ENCODE peak calls at places on chromosomes 13 and 19, in nine cellular contexts. S is choroid plexus epithelial cell, L is CD14-positive monocyte, P is AG04450, M is fibroblast of villous mesenchyme, B is nephron progenitor cell, V is left ventricle myocardium inferior, W is astrocyte of the cerebellum, R is AG09319. C is an unnamed sample.
A peak's percentile ranks its signal among the peaks of the same experiment; 100 is the strongest.

GRCh38 chr13:40228981-40229380 is 437.5 kb downstream of the FOXO1 start:
- DNase-seq in S (no peak), L (no peak), P (no peak), M (peak; percentile 71), B (no peak), V (no peak), W (no peak), R (no peak), C (no peak)

GRCh38 chr13:98478134-98479129 is 98.5 kb downstream of the STK24 start:
- DNase-seq in S (peak; percentile 30), L (no peak), P (no peak), M (peak; percentile 45), B (peak; percentile 39), V (no peak), W (peak; percentile 63), R (no peak), C (no peak)

GRCh38 chr19:30481823-30482222 is 109.6 kb downstream of the ZNF536 start:
- DNase-seq in S (no peak), L (no peak), P (no peak), M (no peak), B (no peak), V (no peak), W (no peak), R (no peak), C (no peak)

GRCh38 chr13:20924758-20925394 is 22.3 kb upstream of the XPO4 start:
- DNase-seq in S (peak; percentile 94), L (peak; percentile 54), P (peak; percentile 70), M (peak; percentile 89), B (peak; percentile 85), V (peak; percentile 60), W (peak; percentile 90), R (peak; percentile 54), C (peak; percentile 88)

GRCh38 chr19:55440411-55441105 is 2.5 kb downstream of the SHISA7 start:
- DNase-seq in S (no peak), L (no peak), P (no peak), M (no peak), B (peak; percentile 75), V (no peak), W (no peak), R (no peak), C (no peak)

GRCh38 chr19:50290775-50291174 is 38.4 kb downstream of the KCNC3 start:
- DNase-seq in S (no peak), L (no peak), P (no peak), M (no peak), B (no peak), V (no peak), W (no peak), R (no peak), C (no peak)

GRCh38 chr19:41813911-41814310 is 17.5 kb downstream of the CEACAM3 start:
- DNase-seq in S (no peak), L (no peak), P (no peak), M (no peak), B (no peak), V (no peak), W (no peak), R (no peak), C (no peak)

GRCh38 chr13:88429862-88430261 is 758.7 kb downstream of the SLITRK5 start:
- DNase-seq in S (no peak), L (no peak), P (no peak), M (no peak), B (no peak), V (no peak), W (no peak), R (no peak), C (no peak)

GRCh38 chr13:83941669-83942335 is 59.5 kb upstream of the SLITRK1 start:
- DNase-seq in S (no peak), L (no peak), P (no peak), M (no peak), B (no peak), V (no peak), W (no peak), R (no peak), C (no peak)

GRCh38 chr19:47702671-47703070 is 10.6 kb upstream of the EHD2 start:
- DNase-seq in S (no peak), L (no peak), P (no peak), M (no peak), B (no peak), V (no peak), W (no peak), R (no peak), C (no peak)

GRCh38 chr13:43129021-43129420 is 105.6 kb downstream of the DNAJC15 start:
- DNase-seq in S (no peak), L (no peak), P (no peak), M (peak; percentile 50), B (no peak), V (no peak), W (no peak), R (no peak), C (no peak)

GRCh38 chr13:51689597-51689996 is 105.3 kb downstream of the WDFY2 start:
- DNase-seq in S (no peak), L (no peak), P (no peak), M (no peak), B (no peak), V (no peak), W (no peak), R (no peak), C (no peak)

GRCh38 chr19:14089662-14090508 is 666 bp downstream of the SAMD1 start:
- DNase-seq in S (peak; percentile 77), L (no peak), P (no peak), M (peak; percentile 73), B (peak; percentile 74), V (peak; percentile 58), W (no peak), R (no peak), C (no peak)

GRCh38 chr13:49082653-49083536 is 107.2 kb downstream of the FNDC3A start:
- DNase-seq in S (peak; percentile 86), L (no peak), P (peak; percentile 84), M (peak; percentile 80), B (no peak), V (no peak), W (no peak), R (peak; percentile 29), C (no peak)

GRCh38 chr19:4831351-4832340 is at the start of gene TICAM1:
- DNase-seq in S (peak; percentile 56), L (peak; percentile 90), P (no peak), M (peak; percentile 53), B (peak; percentile 40), V (peak; percentile 83), W (no peak), R (no peak), C (no peak)
- TF ChIP-seq CTCF in S (no peak), L (no peak), P (no peak), M (no peak), B (no peak), V (peak; percentile 24), W (no peak), R (no peak), C (no peak)

GRCh38 chr19:3234800-3235199 is 10.3 kb downstream of the CELF5 start:
- DNase-seq in S (no peak), L (no peak), P (no peak), M (no peak), B (peak; percentile 36), V (no peak), W (no peak), R (no peak), C (no peak)
- TF ChIP-seq CTCF in S (peak; percentile 40), L (no peak), P (peak; percentile 3), M (peak; percentile 35), B (peak; percentile 22), V (no peak), W (no peak), R (peak; percentile 6), C (peak; percentile 25)

GRCh38 chr19:2927032-2927430 is 17.7 kb downstream of the ZNF77 start:
- DNase-seq in S (no peak), L (no peak), P (no peak), M (no peak), B (no peak), V (no peak), W (no peak), R (no peak), C (no peak)

GRCh38 chr19:2917275-2918184 is 16.8 kb downstream of the ZNF57 start:
- DNase-seq in S (no peak), L (no peak), P (no peak), M (no peak), B (no peak), V (no peak), W (no peak), R (no peak), C (no peak)

GRCh38 chr19:2926341-2927031 is 18.3 kb downstream of the ZNF77 start:
- DNase-seq in S (no peak), L (no peak), P (no peak), M (no peak), B (no peak), V (no peak), W (no peak), R (no peak), C (no peak)

GRCh38 chr19:2923510-2923909 is 21.3 kb downstream of the ZNF77 start:
- DNase-seq in S (peak; percentile 33), L (no peak), P (no peak), M (peak; percentile 82), B (no peak), V (no peak), W (peak; percentile 59), R (peak; percentile 79), C (no peak)

DNA sequence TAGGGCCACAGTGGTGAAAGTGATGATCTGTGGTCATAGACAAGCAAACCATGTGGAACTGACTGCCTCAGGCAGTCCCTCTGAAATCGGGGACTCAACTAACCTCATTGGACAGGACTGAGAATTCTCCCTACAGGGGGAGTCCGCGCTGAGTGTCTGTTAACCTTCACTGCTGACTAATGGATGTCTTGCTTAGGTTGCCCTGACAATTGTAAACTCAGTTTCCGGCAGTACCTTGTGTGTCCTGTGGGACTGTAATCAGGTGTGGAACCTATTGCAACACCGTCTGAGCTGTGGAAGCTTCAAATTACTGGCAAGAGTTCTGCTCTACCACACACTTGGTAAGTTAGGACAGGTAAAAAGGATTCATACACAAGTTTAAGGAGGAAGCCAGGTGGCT is 21.8 kb downstream of the ZNF77 start:
- DNase-seq in S (peak; percentile 35), L (no peak), P (no peak), M (peak; percentile 20), B (no peak), V (no peak), W (no peak), R (no peak), C (no peak)
- TF ChIP-seq CTCF in S (no peak), L (no peak), P (no peak), M (no peak), B (no peak), V (no peak), W (no peak), R (no peak), C (no peak)

GRCh38 chr19:2045501-2046045 is 5.5 kb downstream of the MKNK2 start:
- DNase-seq in S (no peak), L (no peak), P (no peak), M (no peak), B (no peak), V (no peak), W (no peak), R (no peak), C (no peak)

GRCh38 chr19:2048104-2048958 is 2.7 kb downstream of the MKNK2 start:
- DNase-seq in S (no peak), L (no peak), P (no peak), M (no peak), B (no peak), V (no peak), W (no peak), R (no peak), C (no peak)

GRCh38 chr19:2046046-2046907 is 4.8 kb downstream of the MKNK2 start:
- DNase-seq in S (no peak), L (no peak), P (no peak), M (no peak), B (no peak), V (no peak), W (no peak), R (no peak), C (no peak)

GRCh38 chr19:2047449-2048103 is 3.5 kb downstream of the MKNK2 start:
- DNase-seq in S (peak; percentile 19), L (no peak), P (no peak), M (peak; percentile 67), B (no peak), V (no peak), W (no peak), R (no peak), C (no peak)

GRCh38 chr19:2047076-2047448 is 4.0 kb downstream of the MKNK2 start:
- DNase-seq in S (no peak), L (no peak), P (no peak), M (no peak), B (no peak), V (no peak), W (no peak), R (no peak), C (no peak)
- TF ChIP-seq CTCF in S (no peak), L (no peak), P (no peak), M (no peak), B (no peak), V (no peak), W (no peak), R (no peak), C (no peak)